ENCODE peak calls at places on chromosome 1, in ten cellular contexts. B, Y, S, O, P, F, M, N, E and H are unnamed samples.
A peak's percentile ranks its signal among the peaks of the same experiment; 100 is the strongest.

GRCh38 chr1:56070601-56071000 is 508.8 kb downstream of the PLPP3 start:
- DNase-seq in B (no peak), Y (no peak), S (no peak), O (no peak), P (peak; percentile 77), F (no peak), M (no peak), N (no peak), E (no peak), H (no peak)

GRCh38 chr1:101131239-101131924 is 105.4 kb upstream of the S1PR1 start:
- DNase-seq in B (no peak), Y (no peak), S (no peak), O (no peak), P (no peak), F (no peak), M (no peak), N (no peak), E (no peak), H (no peak)

GRCh38 chr1:217846733-217847132 is 215.6 kb downstream of the SPATA17 start:
- DNase-seq in B (no peak), Y (no peak), S (no peak), O (no peak), P (no peak), F (no peak), M (no peak), N (no peak), E (no peak), H (no peak)

GRCh38 chr1:68442006-68442405 is 7.7 kb downstream of the RPE65 start:
- DNase-seq in B (no peak), Y (no peak), S (no peak), O (no peak), P (no peak), F (no peak), M (no peak), N (no peak), E (peak; percentile 7), H (no peak)

GRCh38 chr1:61428146-61428545 is 296.8 kb downstream of the TM2D1 start:
- DNase-seq in B (no peak), Y (no peak), S (no peak), O (no peak), P (no peak), F (no peak), M (no peak), N (no peak), E (no peak), H (no peak)

GRCh38 chr1:8073116-8073855 is 47.2 kb upstream of the ERRFI1 start:
- DNase-seq in B (no peak), Y (peak; percentile 25), S (no peak), O (no peak), P (no peak), F (no peak), M (no peak), N (no peak), E (no peak), H (no peak)

GRCh38 chr1:47756006-47756405 is 241.2 kb downstream of the TRABD2B start:
- DNase-seq in B (no peak), Y (no peak), S (no peak), O (no peak), P (no peak), F (no peak), M (no peak), N (no peak), E (no peak), H (no peak)

GRCh38 chr1:19852036-19852435 is 30.2 kb upstream of the OTUD3 start:
- DNase-seq in B (no peak), Y (no peak), S (no peak), O (no peak), P (no peak), F (no peak), M (no peak), N (no peak), E (no peak), H (no peak)

GRCh38 chr1:115251856-115252255 is 86.2 kb downstream of the NGF start:
- DNase-seq in B (no peak), Y (no peak), S (no peak), O (no peak), P (peak; percentile 96), F (no peak), M (no peak), N (no peak), E (no peak), H (no peak)

GRCh38 chr1:17010601-17011438 is 908 bp downstream of the ATP13A2 start:
- DNase-seq in B (no peak), Y (peak; percentile 71), S (no peak), O (no peak), P (peak; percentile 13), F (no peak), M (no peak), N (peak; percentile 11), E (peak; percentile 23), H (no peak)

GRCh38 chr1:10146391-10146790 is 64.0 kb upstream of the KIF1B start:
- DNase-seq in B (no peak), Y (no peak), S (no peak), O (no peak), P (no peak), F (no peak), M (no peak), N (no peak), E (no peak), H (no peak)

GRCh38 chr1:85628791-85629531 is 48.4 kb downstream of the CCN1 start:
- DNase-seq in B (no peak), Y (peak; percentile 37), S (no peak), O (no peak), P (peak; percentile 95), F (no peak), M (no peak), N (no peak), E (peak; percentile 54), H (no peak)

GRCh38 chr1:26695417-26696190 is at the start of gene ARID1A:
- DNase-seq in B (peak; percentile 82), Y (peak; percentile 96), S (peak; percentile 97), O (peak; percentile 97), P (peak; percentile 97), F (peak; percentile 93), M (peak; percentile 98), N (peak; percentile 96), E (peak; percentile 99), H (peak; percentile 84)

GRCh38 chr1:9881838-9882249 is 28.2 kb downstream of the CTNNBIP1 start:
- DNase-seq in B (no peak), Y (no peak), S (no peak), O (no peak), P (peak; percentile 63), F (no peak), M (no peak), N (no peak), E (no peak), H (no peak)

GRCh38 chr1:44950892-44951291 is 35.5 kb downstream of the EIF2B3 start:
- DNase-seq in B (no peak), Y (no peak), S (no peak), O (no peak), P (no peak), F (no peak), M (no peak), N (no peak), E (no peak), H (no peak)

DNA sequence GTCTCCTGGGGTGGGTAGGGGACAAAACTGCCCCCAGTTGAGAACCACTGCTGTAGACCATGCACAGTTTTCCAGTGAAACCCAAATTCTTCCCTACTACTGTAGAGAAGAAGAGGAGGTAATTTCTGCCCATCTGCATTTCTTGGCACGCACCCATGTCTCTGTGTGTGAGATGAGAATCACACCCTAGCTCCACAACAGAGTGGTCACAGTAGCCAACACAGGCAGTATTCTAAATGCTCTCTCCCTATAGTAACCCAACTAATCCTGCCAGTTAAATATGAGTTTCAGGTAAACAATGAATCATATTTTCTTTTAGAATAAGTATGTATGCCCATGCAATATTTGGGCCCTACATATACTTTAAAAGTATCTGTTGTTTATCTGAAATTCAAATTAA is 1.2 kb upstream of the CAPN2 start:
- DNase-seq in B (no peak), Y (no peak), S (no peak), O (no peak), P (peak; percentile 60), F (no peak), M (no peak), N (no peak), E (no peak), H (no peak)
- H3K4me1 ChIP-seq in B (peaks cover 50% of the 10 kb centered on the region), Y (peaks cover 53% of the 10 kb centered on the region), S (peaks cover 14% of the 10 kb centered on the region), O (peaks cover 21% of the 10 kb centered on the region), P (peaks cover 28% of the 10 kb centered on the region), F (peaks cover 43% of the 10 kb centered on the region), M (peaks cover 39% of the 10 kb centered on the region), N (peaks cover 54% of the 10 kb centered on the region), E (peaks cover 6% of the 10 kb centered on the region), H (peaks cover 2% of the 10 kb centered on the region)

DNA sequence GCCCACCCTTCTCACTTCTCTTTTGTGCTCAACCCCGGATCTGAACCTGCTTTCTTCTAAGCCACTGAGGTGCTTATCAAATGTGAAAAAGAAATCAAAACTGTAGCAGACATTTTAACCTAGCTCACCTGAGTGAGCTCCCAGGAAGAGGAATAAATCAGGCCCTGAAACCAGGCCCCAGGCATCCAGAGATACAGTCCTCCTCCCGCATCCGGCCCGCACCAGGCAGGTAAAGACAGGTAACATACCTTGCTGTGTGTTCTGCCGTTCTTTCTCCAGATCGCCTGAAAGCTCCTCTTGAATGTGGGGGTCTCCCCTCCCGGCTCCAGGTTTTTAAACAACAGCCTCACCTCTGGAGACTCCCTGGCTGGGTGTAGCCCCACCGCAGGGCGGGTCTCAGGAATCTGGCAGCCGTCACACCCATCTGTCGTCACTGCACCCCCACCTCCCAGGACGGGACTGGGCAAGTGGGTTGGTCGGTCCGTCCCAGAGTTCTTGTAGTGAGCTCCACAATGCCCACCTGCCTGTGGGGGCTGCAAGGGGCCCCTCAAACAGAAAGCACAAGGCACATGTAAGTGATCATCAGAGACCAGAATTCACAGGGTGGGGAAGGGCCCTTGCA is at the start of gene LAMB3:
- DNase-seq in B (no peak), Y (no peak), S (no peak), O (no peak), P (no peak), F (no peak), M (no peak), N (no peak), E (no peak), H (no peak)
- H3K4me3 ChIP-seq in B (peak within 1 kb of the TSS; percentile 54), Y (no peak within 1 kb of the TSS), S (no peak within 1 kb of the TSS), O (no peak within 1 kb of the TSS), P (no peak within 1 kb of the TSS), F (no peak within 1 kb of the TSS), M (no peak within 1 kb of the TSS), N (no peak within 1 kb of the TSS), E (no peak within 1 kb of the TSS), H (no peak within 1 kb of the TSS)

GRCh38 chr1:34867421-34867820 is 7.9 kb upstream of the SMIM12 start:
- DNase-seq in B (no peak), Y (no peak), S (no peak), O (no peak), P (no peak), F (no peak), M (no peak), N (no peak), E (no peak), H (no peak)
- H3K27me3 ChIP-seq in B (peaks cover 10% of the 10 kb centered on the region), Y (no peaks in the 10 kb centered on the region), S (peaks cover 30% of the 10 kb centered on the region), O (peaks cover 42% of the 10 kb centered on the region), P (peaks cover 37% of the 10 kb centered on the region), F (peaks cover 24% of the 10 kb centered on the region), M (no peaks in the 10 kb centered on the region), N (no peaks in the 10 kb centered on the region), E (peaks cover 68% of the 10 kb centered on the region), H (no peaks in the 10 kb centered on the region)

DNA sequence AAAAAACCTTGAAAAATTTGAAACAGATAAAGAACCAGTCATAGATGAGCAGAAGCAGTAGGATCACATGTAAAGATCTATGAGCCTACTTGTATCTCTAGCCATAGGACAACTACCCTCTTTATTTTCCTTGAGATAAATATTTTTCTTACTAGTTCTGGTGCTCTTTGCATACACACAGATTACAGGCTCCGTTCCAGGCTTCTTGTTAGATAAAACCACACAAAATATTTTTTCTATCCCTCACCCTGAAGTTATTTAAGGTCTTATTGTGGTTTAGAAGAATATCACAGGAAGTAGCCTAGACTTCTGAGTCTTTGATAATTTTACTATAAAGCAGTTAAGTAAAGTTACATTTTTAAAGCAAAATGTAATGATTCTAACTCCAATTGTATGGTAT is 512.2 kb downstream of the NEGR1 start:
- DNase-seq in B (no peak), Y (no peak), S (no peak), O (no peak), P (peak; percentile 77), F (peak; percentile 11), M (no peak), N (no peak), E (no peak), H (no peak)
- H3K4me1 ChIP-seq in B (no peaks in the 10 kb centered on the region), Y (no peaks in the 10 kb centered on the region), S (no peaks in the 10 kb centered on the region), O (no peaks in the 10 kb centered on the region), P (no peaks in the 10 kb centered on the region), F (peaks cover 6% of the 10 kb centered on the region), M (no peaks in the 10 kb centered on the region), N (no peaks in the 10 kb centered on the region), E (no peaks in the 10 kb centered on the region), H (no peaks in the 10 kb centered on the region)